ENCODE peak calls at places on chromosomes 3 and 15, in six cellular contexts. V, D, R, S, U and H are unnamed samples.

GRCh38 chr3:4507010-4507596 is 14.0 kb downstream of the ITPR1 start:
- DNase-seq in V (no peak), D (peak), R (peak), S (no peak), U (no peak), H (no peak)

GRCh38 chr3:178384302-178384939 is 151.8 kb upstream of the KCNMB2 start:
- DNase-seq in V (no peak), D (no peak), R (peak), S (no peak), U (no peak), H (no peak)

GRCh38 chr3:42123012-42123581 is 31.9 kb downstream of the TRAK1 start:
- DNase-seq in V (no peak), D (peak), R (no peak), S (no peak), U (no peak), H (no peak)

GRCh38 chr3:16513141-16514020 is at the start of gene RFTN1:
- DNase-seq in V (peak), D (peak), R (peak), S (peak), U (no peak), H (peak)

GRCh38 chr3:99871231-99871898 is 53.7 kb downstream of the CMSS1 start:
- DNase-seq in V (no peak), D (no peak), R (no peak), S (no peak), U (no peak), H (no peak)

GRCh38 chr3:169342652-169343051 is 320.9 kb downstream of the MECOM start:
- DNase-seq in V (no peak), D (no peak), R (no peak), S (no peak), U (no peak), H (no peak)

GRCh38 chr3:141078200-141078599 is 27.1 kb downstream of the SPSB4 start:
- DNase-seq in V (no peak), D (no peak), R (no peak), S (no peak), U (no peak), H (no peak)

GRCh38 chr3:129317014-129317771 is 38.5 kb downstream of the HMCES start:
- DNase-seq in V (no peak), D (no peak), R (no peak), S (no peak), U (no peak), H (no peak)

GRCh38 chr3:126527006-126527405 is 3.1 kb downstream of the CHST13 start:
- DNase-seq in V (no peak), D (no peak), R (no peak), S (no peak), U (no peak), H (no peak)

GRCh38 chr3:4748701-4749378 is 230.4 kb upstream of the BHLHE40 start:
- DNase-seq in V (no peak), D (no peak), R (no peak), S (no peak), U (no peak), H (no peak)

GRCh38 chr3:104263477-104263876 is 1103.2 kb upstream of the ALCAM start:
- DNase-seq in V (no peak), D (no peak), R (no peak), S (no peak), U (no peak), H (no peak)

GRCh38 chr3:23086366-23086765 is 116.8 kb upstream of the UBE2E2 start:
- DNase-seq in V (no peak), D (no peak), R (no peak), S (no peak), U (no peak), H (peak)

GRCh38 chr15:99174567-99174966 is 69.7 kb downstream of the SYNM start:
- DNase-seq in V (no peak), D (no peak), R (peak), S (peak), U (no peak), H (no peak)

GRCh38 chr3:42683875-42684593 is 1.3 kb upstream of the KLHL40 start:
- DNase-seq in V (no peak), D (peak), R (peak), S (peak), U (peak), H (no peak)

GRCh38 chr3:24550588-24550987 is 55.9 kb upstream of the THRB start:
- DNase-seq in V (no peak), D (no peak), R (peak), S (peak), U (no peak), H (no peak)

GRCh38 chr15:87959658-87960057 is 296.9 kb downstream of the NTRK3 start:
- DNase-seq in V (no peak), D (no peak), R (no peak), S (no peak), U (no peak), H (no peak)

GRCh38 chr3:194556086-194557056 is 69.6 kb upstream of the ATP13A3 start:
- DNase-seq in V (no peak), D (peak), R (peak), S (no peak), U (no peak), H (no peak)

GRCh38 chr3:118110196-118110595 is 924.5 kb downstream of the IGSF11 start:
- DNase-seq in V (no peak), D (peak), R (no peak), S (no peak), U (no peak), H (no peak)

GRCh38 chr15:70142322-70143191 is 44.8 kb upstream of the TLE3 start:
- DNase-seq in V (no peak), D (peak), R (peak), S (peak), U (no peak), H (no peak)

GRCh38 chr15:41603941-41604660 is 45.1 kb downstream of the TYRO3 start:
- DNase-seq in V (peak), D (peak), R (peak), S (peak), U (peak), H (peak)

GRCh38 chr15:90642464-90643300 is 74.5 kb upstream of the BLM start:
- DNase-seq in V (no peak), D (no peak), R (no peak), S (no peak), U (no peak), H (no peak)

GRCh38 chr15:25687689-25688088 is 175.4 kb downstream of the ATP10A start:
- DNase-seq in V (no peak), D (no peak), R (no peak), S (no peak), U (no peak), H (no peak)

GRCh38 chr3:189276481-189277190 is 104.9 kb downstream of the TPRG1 start:
- DNase-seq in V (no peak), D (peak), R (peak), S (peak), U (no peak), H (no peak)

GRCh38 chr15:29322407-29322806 is 52.8 kb upstream of the NSMCE3 start:
- DNase-seq in V (no peak), D (peak), R (peak), S (no peak), U (no peak), H (no peak)

GRCh38 chr3:52532838-52533622 is 627 bp downstream of the NT5DC2 start:
- DNase-seq in V (peak), D (no peak), R (peak), S (peak), U (no peak), H (peak)

GRCh38 chr3:52531636-52532516 is 1.8 kb downstream of the NT5DC2 start:
- DNase-seq in V (no peak), D (no peak), R (no peak), S (no peak), U (no peak), H (no peak)

GRCh38 chr3:52530918-52531635 is 2.6 kb downstream of the NT5DC2 start:
- DNase-seq in V (no peak), D (no peak), R (no peak), S (no peak), U (no peak), H (no peak)

GRCh38 chr3:52533623-52534280 is at the start of gene NT5DC2:
- DNase-seq in V (peak), D (peak), R (peak), S (peak), U (no peak), H (peak)

DNA sequence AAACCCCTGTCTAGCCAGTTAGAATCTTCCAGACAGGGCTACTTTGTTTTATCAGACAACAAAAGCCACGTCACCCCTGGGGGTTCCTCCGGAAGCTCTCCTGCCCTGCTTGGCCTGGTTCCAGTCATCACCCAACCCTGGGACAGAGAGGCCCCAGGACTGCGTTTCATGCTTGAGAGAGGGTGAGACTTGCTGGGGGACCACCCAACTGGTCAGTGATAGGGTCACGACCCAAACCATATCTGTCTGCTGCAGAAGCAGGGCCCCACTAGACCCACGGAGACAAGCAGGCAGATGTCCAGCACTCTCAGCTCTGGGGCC is 1.2 kb downstream of the NT5DC2 start:
- DNase-seq in V (no peak), D (peak), R (peak), S (no peak), U (no peak), H (no peak)
- H2AK5ac ChIP-seq in V (no peak), D (peak), R (no peak), S (peak), U (no peak), H (peak)

DNA sequence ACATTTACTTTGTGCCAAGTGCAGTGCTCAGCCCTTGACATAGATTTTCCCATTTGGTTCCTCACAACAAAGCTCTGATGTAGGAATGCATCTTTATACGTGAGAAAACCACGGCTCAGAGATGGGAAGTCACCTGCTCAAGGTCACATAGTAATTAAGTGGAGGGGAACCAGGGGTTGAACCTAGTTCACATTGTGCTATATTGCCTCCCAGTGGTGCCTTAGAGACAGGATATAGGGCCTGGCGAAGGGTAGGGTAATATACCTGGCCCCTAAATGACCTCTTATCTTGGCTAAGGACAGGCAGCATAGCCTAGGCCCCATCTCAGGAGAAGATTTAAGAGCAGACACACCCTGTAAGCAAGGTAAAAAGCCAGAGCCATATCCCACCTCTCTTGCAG is 71.5 kb downstream of the FOXP1 start:
- DNase-seq in V (peak), D (no peak), R (no peak), S (no peak), U (no peak), H (no peak)
- H4K91ac ChIP-seq in V (no peak), D (peak), R (no peak), S (no peak), U (no peak), H (no peak)

DNA sequence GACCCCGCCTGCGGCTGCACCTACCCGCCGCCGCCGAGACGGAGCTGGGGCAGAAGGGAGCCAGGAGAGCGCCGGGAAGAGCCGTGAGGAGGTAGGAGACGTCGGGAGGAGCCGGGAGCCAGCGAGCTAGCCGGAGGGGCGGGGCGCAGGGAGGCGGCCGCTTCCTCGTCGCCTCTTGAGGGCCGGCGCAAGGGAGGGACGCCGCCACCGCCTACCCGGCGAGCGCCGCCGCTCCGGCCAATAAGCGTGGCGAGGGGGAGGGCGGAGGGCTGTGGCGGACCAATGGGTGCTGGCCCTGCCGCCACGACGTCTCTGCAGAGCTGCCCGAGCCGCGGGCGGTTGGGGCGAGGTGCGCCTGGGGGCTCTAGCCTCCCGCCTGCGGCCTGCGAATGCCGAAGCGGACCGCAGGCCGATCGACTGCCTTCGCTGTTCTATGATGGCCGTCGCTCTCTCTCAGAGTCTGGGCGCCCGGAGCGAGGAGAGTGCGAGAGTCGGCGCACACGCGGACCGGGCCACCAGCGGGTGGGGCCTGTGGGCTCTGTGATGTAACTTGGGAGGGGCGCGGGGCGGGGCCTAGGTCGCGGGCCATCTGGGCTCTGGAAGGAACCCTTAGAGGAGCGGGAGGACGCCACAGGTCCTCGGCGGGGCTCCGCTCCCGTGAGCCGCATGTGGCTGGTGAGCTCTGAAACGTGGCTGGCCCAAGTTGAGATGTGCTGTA is 72.7 kb upstream of the MAP4 start:
- DNase-seq in V (peak), D (peak), R (peak), S (peak), U (peak), H (peak)
- H2BK5ac ChIP-seq in V (no peak), D (peak), R (peak), S (peak), U (peak), H (peak)

DNA sequence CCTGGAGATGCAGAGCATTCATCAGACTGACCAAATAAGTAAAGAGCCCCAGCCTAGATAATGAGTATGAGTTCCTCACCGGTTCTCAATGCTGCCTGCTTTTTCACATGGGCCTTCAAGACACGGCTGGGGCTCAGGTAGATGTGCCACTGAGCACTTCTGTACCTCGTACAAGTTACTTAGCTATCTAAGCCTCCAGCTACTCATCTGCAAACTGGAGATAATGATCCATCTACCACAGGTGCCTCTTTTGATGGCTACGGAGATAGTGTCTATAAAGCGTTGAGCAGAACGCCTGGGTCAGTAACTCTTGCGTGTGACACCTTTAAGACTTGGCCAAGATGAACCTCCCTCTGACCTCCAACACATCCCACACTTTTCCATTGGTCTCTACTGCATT is 56.3 kb downstream of the CCR4 start:
- DNase-seq in V (no peak), D (no peak), R (no peak), S (no peak), U (no peak), H (no peak)
- H2AK5ac ChIP-seq in V (no peak), D (no peak), R (no peak), S (no peak), U (no peak), H (no peak)

DNA sequence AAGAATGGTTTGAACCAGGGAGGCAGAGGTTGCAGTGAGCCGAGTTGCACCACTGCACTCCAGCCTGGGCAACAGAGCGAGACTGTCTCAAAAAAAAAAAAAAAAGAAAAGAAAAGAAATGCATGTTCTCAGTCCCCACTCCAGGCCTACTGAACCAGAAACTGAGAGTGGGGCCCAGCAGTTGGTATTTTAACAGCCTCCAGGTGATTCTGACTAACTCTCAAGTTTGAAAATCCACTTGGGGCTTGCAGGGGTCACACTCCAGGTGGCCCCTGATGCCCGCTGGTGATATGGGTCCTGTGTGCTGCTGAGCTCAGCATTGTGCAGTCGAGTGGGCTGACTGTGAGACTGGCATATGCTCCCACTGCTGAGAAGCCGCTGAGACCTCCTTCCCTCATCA is 133.7 kb upstream of the C2CD4B start:
- DNase-seq in V (no peak), D (no peak), R (no peak), S (no peak), U (no peak), H (no peak)
- H4K91ac ChIP-seq in V (no peak), D (no peak), R (no peak), S (no peak), U (peak), H (no peak)

GRCh38 chr15:67085818-67086649 is 20.6 kb downstream of the SMAD3 start:
- DNase-seq in V (no peak), D (peak), R (peak), S (peak), U (no peak), H (no peak)
- H2BK5ac ChIP-seq in V (no peak), D (peak), R (no peak), S (no peak), U (no peak), H (no peak)

GRCh38 chr3:182948305-182948704 is 32.0 kb downstream of the DCUN1D1 start:
- DNase-seq in V (no peak), D (no peak), R (no peak), S (no peak), U (no peak), H (no peak)
- H2AK5ac ChIP-seq in V (no peak), D (no peak), R (no peak), S (no peak), U (no peak), H (no peak)